ENCODE peak calls at places on chromosomes 4 and X, in five cellular contexts. I is activated CD8-positive, alpha-beta memory T cell treated with anti-CD3 and anti-CD28 coated beads for 1 hour; U is stimulated activated CD8-positive, alpha-beta memory T cell treated with anti-CD3 and anti-CD28 coated beads, Interleukin-7, amount 100 ng/mL, for 24 hours; C is CD8-positive, alpha-beta memory T cell; V is transverse colon. G is an unnamed sample.

GRCh38 chr4:153950100-153950979 is 161.5 kb upstream of the SFRP2 start:
- DNase-seq in I (no peak), U (no peak), C (peak; percentile 38), V (peak; percentile 31), G (no peak)

GRCh38 chr4:125739760-125740159 is 425.0 kb downstream of the FAT4 start:
- DNase-seq in I (no peak), U (no peak), C (no peak), V (no peak), G (no peak)

GRCh38 chrX:134236690-134237362 is at the start of gene CCDC160:
- DNase-seq in I (no peak), U (no peak), C (no peak), V (peak; percentile 30), G (peak; percentile 49)

GRCh38 chr4:57110635-57111546 is 706 bp upstream of the IGFBP7 start:
- DNase-seq in I (no peak), U (peak; percentile 4), C (no peak), V (peak; percentile 30), G (peak; percentile 53)

GRCh38 chr4:183438458-183439113 is 5.8 kb upstream of the CDKN2AIP start:
- DNase-seq in I (no peak), U (no peak), C (no peak), V (peak; percentile 41), G (no peak)

GRCh38 chr4:106898621-106899230 is 137.4 kb downstream of the DKK2 start:
- DNase-seq in I (no peak), U (no peak), C (no peak), V (peak; percentile 12), G (no peak)

GRCh38 chrX:146127617-146128016 is 310.0 kb downstream of the SLITRK2 start:
- DNase-seq in I (no peak), U (no peak), C (no peak), V (no peak), G (no peak)

GRCh38 chrX:34612036-34612435 is 45.0 kb downstream of the TMEM47 start:
- DNase-seq in I (no peak), U (no peak), C (no peak), V (no peak), G (no peak)

GRCh38 chrX:14027511-14028019 is 2.1 kb downstream of the GEMIN8 start:
- DNase-seq in I (no peak), U (no peak), C (no peak), V (no peak), G (no peak)

GRCh38 chrX:46255066-46255465 is 290.2 kb downstream of the ZNF674 start:
- DNase-seq in I (no peak), U (no peak), C (no peak), V (no peak), G (no peak)

GRCh38 chr4:7124643-7125442 is 57.0 kb upstream of the GRPEL1 start:
- DNase-seq in I (no peak), U (no peak), C (no peak), V (peak; percentile 40), G (no peak)

GRCh38 chrX:31717474-31717873 is 645.6 kb upstream of the FTHL17 start:
- DNase-seq in I (no peak), U (no peak), C (no peak), V (no peak), G (no peak)

GRCh38 chrX:154436597-154437397 is at the start of gene GDI1:
- DNase-seq in I (peak; percentile 47), U (no peak), C (peak; percentile 58), V (peak; percentile 36), G (peak; percentile 66)

GRCh38 chrX:23811135-23811781 is 28.3 kb downstream of the SAT1 start:
- DNase-seq in I (no peak), U (no peak), C (no peak), V (no peak), G (no peak)

GRCh38 chr4:40718571-40718970 is 31.2 kb upstream of the NSUN7 start:
- DNase-seq in I (no peak), U (no peak), C (no peak), V (peak; percentile 82), G (no peak)

GRCh38 chrX:2514131-2514530 is 13.4 kb upstream of the DHRSX start:
- DNase-seq in I (no peak), U (no peak), C (no peak), V (no peak), G (no peak)

GRCh38 chr4:2219233-2219760 is 22.6 kb downstream of the HAUS3 start:
- DNase-seq in I (no peak), U (no peak), C (no peak), V (no peak), G (no peak)

GRCh38 chrX:129717902-129718301 is 20.9 kb upstream of the XPNPEP2 start:
- DNase-seq in I (no peak), U (no peak), C (no peak), V (no peak), G (no peak)

GRCh38 chr4:5024673-5025072 is 5.4 kb upstream of the CYTL1 start:
- DNase-seq in I (no peak), U (no peak), C (no peak), V (no peak), G (no peak)

GRCh38 chr4:168631241-168632151 is 134.6 kb downstream of the PALLD start:
- DNase-seq in I (no peak), U (no peak), C (no peak), V (peak; percentile 60), G (peak; percentile 17)

GRCh38 chrX:115234220-115234557 is 293 bp upstream of the LRCH2 start:
- DNase-seq in I (no peak), U (no peak), C (no peak), V (no peak), G (no peak)

GRCh38 chrX:115565888-115566287 is 4.9 kb downstream of the PLS3 start:
- DNase-seq in I (no peak), U (no peak), C (no peak), V (no peak), G (no peak)

GRCh38 chr4:82043809-82044137 is 330.0 kb downstream of the HNRNPD start:
- DNase-seq in I (no peak), U (no peak), C (no peak), V (no peak), G (no peak)

GRCh38 chr4:70969076-70969475 is 24.4 kb upstream of the DCK start:
- DNase-seq in I (no peak), U (no peak), C (no peak), V (no peak), G (no peak)

GRCh38 chr4:82782626-82783025 is 16.0 kb downstream of the SCD5 start:
- DNase-seq in I (no peak), U (no peak), C (no peak), V (no peak), G (no peak)

GRCh38 chrX:133911816-133912495 is 73.4 kb downstream of the GPC3 start:
- DNase-seq in I (no peak), U (no peak), C (no peak), V (no peak), G (no peak)

GRCh38 chr4:135238940-135239339 is 1037.4 kb upstream of the PABPC4L start:
- DNase-seq in I (no peak), U (no peak), C (no peak), V (no peak), G (no peak)

G was measured in Peyer's patch.